ENCODE peak calls at places on chromosomes 7 and 10, in eight cellular contexts. O is HepG2, J is Panc1, I is HCT116, N is upper lobe of left lung, D is K562, Q is GM12878, C is GM23338. T is an unnamed sample.

GRCh38 chr7:28790467-28790866 is 167.7 kb downstream of the TRIL start:
- ATAC-seq in C (no peak), Q (no peak), N (peak; percentile 54), I (no peak), J (no peak), O (no peak), D (no peak), T (no peak)

GRCh38 chr7:157086508-157087187 is 52.1 kb upstream of the UBE3C start:
- ATAC-seq in D (no peak), C (no peak), N (no peak), Q (no peak), I (no peak), O (no peak), J (no peak), T (no peak)

GRCh38 chr10:30855131-30855530 is 176.5 kb downstream of the ZNF438 start:
- ATAC-seq in N (no peak), C (no peak), D (no peak), J (no peak), O (no peak), Q (no peak), I (no peak), T (no peak)

GRCh38 chr10:125132331-125132730 is 28.0 kb downstream of the CTBP2 start:
- ATAC-seq in Q (no peak), O (no peak), I (no peak), N (no peak), D (no peak), J (no peak), C (peak; percentile 3), T (no peak)

GRCh38 chr10:95459446-95459845 is 101.7 kb downstream of the SORBS1 start:
- ATAC-seq in N (peak; percentile 53), J (no peak), D (no peak), I (no peak), Q (no peak), O (peak; percentile 31), C (peak; percentile 51), T (peak; percentile 29)

GRCh38 chr7:319267-319661 is 29.3 kb downstream of the FOXL3 start:
- ATAC-seq in J (no peak), O (peak; percentile 39), Q (no peak), I (no peak), N (no peak), D (no peak), C (no peak), T (no peak)

GRCh38 chr7:87474533-87475358 is 734 bp downstream of the ABCB4 start:
- ATAC-seq in D (no peak), O (peak; percentile 16), I (no peak), Q (peak; percentile 80), N (peak; percentile 68), J (no peak), C (no peak), T (peak; percentile 29)

GRCh38 chr7:66304536-66304935 is 99.4 kb downstream of the TPST1 start:
- ATAC-seq in D (no peak), O (no peak), J (no peak), C (no peak), N (no peak), Q (no peak), I (no peak), T (no peak)

GRCh38 chr7:105685099-105685609 is 103.9 kb upstream of the EFCAB10 start:
- ATAC-seq in O (no peak), J (no peak), Q (no peak), N (no peak), D (no peak), I (no peak), C (no peak), T (no peak)

GRCh38 chr10:124546957-124547650 is 85.5 kb downstream of the LHPP start:
- ATAC-seq in O (no peak), J (no peak), Q (no peak), I (no peak), C (no peak), N (no peak), D (peak; percentile 66), T (no peak)

GRCh38 chr7:36147361-36147760 is 5.7 kb upstream of the EEPD1 start:
- ATAC-seq in I (no peak), J (no peak), Q (no peak), O (no peak), C (no peak), D (no peak), N (no peak), T (no peak)

GRCh38 chr10:29859521-29860130 is 199.8 kb downstream of the JCAD start:
- ATAC-seq in I (no peak), J (no peak), Q (no peak), N (no peak), D (no peak), C (no peak), O (no peak), T (no peak)

GRCh38 chr10:47257396-47258120 is 42.4 kb upstream of the GDF10 start:
- ATAC-seq in I (no peak), D (no peak), C (no peak), Q (peak; percentile 53), O (no peak), N (peak; percentile 37), J (no peak), T (no peak)

GRCh38 chr7:100679927-100680588 is 6.5 kb downstream of the GNB2 start:
- ATAC-seq in I (no peak), C (no peak), J (peak; percentile 31), N (peak; percentile 68), D (peak; percentile 13), Q (no peak), O (no peak), T (peak; percentile 65)

GRCh38 chr7:155858521-155859061 is 46.3 kb upstream of the SHH start:
- ATAC-seq in O (no peak), C (no peak), N (no peak), J (peak; percentile 68), D (no peak), I (peak; percentile 35), Q (no peak), T (no peak)

GRCh38 chr7:2431260-2431867 is 28.0 kb downstream of the CHST12 start:
- ATAC-seq in N (peak; percentile 48), Q (peak; percentile 65), I (peak; percentile 92), D (peak; percentile 82), C (peak; percentile 93), O (peak; percentile 92), J (no peak), T (no peak)

GRCh38 chr10:62056660-62057059 is 155.2 kb downstream of the ARID5B start:
- ATAC-seq in C (no peak), Q (no peak), O (no peak), N (no peak), D (no peak), J (no peak), I (no peak), T (no peak)
- H3K27me3 ChIP-seq in C (no peaks in the 10 kb centered on the region), Q (no peaks in the 10 kb centered on the region), O (no peaks in the 10 kb centered on the region), N (no peaks in the 10 kb centered on the region), D (no peaks in the 10 kb centered on the region), J (no peaks in the 10 kb centered on the region), I (no peaks in the 10 kb centered on the region), T (no peaks in the 10 kb centered on the region)

DNA sequence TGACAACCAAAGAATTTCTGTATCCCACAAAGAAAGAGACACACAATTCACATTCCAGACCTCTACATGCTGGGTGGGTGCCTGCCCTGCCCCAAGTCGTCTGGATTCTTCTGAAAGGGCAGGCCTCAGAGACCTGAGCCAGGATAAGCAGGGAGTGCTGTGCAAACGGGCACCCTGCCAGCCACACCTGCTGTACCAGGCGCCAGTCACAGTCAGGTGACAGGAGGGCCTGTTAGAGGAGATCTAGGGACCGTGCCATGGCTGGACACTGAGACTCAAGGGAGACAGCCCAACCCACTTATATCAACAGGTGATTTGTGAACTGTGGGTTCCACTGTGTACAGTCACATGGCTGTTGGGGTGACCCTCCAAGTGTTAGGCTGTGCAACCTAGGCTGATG is 103.1 kb upstream of the AFAP1L2 start:
- ATAC-seq in I (peak; percentile 82), C (peak; percentile 51), J (no peak), N (peak; percentile 54), Q (no peak), O (no peak), D (no peak), T (no peak)
- TF ChIP-seq POLR2AphosphoS5 in I (no peak), C (no peak), J (no peak), N (peak; percentile 67), Q (no peak), O (no peak), D (no peak), T (no peak)

GRCh38 chr10:35691522-35692236 is 49.6 kb upstream of the FZD8 start:
- ATAC-seq in D (no peak), Q (no peak), O (no peak), N (no peak), C (peak; percentile 70), J (no peak), I (no peak), T (no peak)
- H3K27me3 ChIP-seq in D (peaks cover 14% of the 10 kb centered on the region), Q (no peaks in the 10 kb centered on the region), O (peaks cover 21% of the 10 kb centered on the region), N (no peaks in the 10 kb centered on the region), C (no peaks in the 10 kb centered on the region), J (no peaks in the 10 kb centered on the region), I (peaks cover 21% of the 10 kb centered on the region), T (peaks cover 16% of the 10 kb centered on the region)

GRCh38 chr10:24255907-24256306 is 47.0 kb downstream of the KIAA1217 start:
- ATAC-seq in Q (no peak), O (no peak), C (no peak), I (no peak), N (no peak), D (no peak), J (no peak), T (no peak)
- TF ChIP-seq POLR2AphosphoS5 in Q (no peak), O (no peak), C (no peak), I (no peak), N (no peak), D (no peak), J (no peak), T (no peak)

DNA sequence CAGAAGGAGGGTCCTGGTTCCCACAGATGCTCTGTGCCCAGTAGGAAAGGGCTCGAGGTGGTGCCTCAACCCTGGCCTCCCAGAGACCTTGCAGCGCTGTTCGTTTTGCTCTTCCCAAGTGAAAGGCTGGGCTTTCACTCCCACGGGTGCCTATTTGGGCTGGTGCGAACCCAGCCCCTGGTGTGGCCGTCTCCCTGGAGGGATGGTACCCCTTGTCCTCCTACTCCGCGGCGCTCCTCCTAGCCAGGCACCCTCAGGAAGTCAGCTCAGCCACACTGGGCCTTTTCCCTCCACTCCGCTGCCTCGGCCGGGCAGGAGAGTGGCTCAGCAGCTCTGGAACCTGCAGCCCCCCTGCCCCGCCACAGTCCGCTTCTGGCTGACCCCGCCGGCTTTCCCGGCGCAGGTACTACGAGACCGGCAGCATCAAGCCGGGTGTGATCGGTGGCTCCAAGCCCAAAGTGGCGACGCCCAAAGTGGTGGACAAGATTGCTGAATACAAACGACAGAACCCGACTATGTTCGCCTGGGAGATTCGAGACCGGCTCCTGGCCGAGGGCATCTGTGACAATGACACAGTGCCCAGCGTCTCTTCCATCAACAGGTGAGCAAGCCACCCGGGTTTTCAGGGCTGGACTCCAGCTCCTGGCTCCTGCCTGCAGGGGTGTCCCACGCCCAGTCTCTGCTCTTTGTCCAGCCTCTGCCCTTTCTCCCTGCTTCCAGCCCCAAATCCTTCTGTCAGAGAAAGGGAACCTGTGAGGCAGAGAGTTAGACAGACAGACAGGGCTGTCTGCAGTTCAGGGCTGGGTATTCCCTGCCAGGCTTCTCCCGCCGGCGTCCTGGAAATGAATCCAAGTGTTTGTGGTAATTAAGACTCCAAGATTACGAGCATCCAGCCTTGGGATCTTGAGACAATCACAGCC is 5.2 kb downstream of the PAX2 start:
- ATAC-seq in D (no peak), C (no peak), I (no peak), Q (no peak), J (no peak), O (no peak), N (no peak), T (no peak)
- H3K27me3 ChIP-seq in D (peaks cover 28% of the 10 kb centered on the region), C (peaks cover 100% of the 10 kb centered on the region), I (peaks cover 4% of the 10 kb centered on the region), Q (peaks cover 32% of the 10 kb centered on the region), J (no peaks in the 10 kb centered on the region), O (peaks cover 99% of the 10 kb centered on the region), N (peaks cover 60% of the 10 kb centered on the region), T (peaks cover 100% of the 10 kb centered on the region)

GRCh38 chr7:56023500-56023899 is 27.7 kb downstream of the PSPH start:
- ATAC-seq in C (no peak), D (no peak), J (no peak), I (no peak), Q (no peak), N (no peak), O (no peak), T (no peak)

GRCh38 chr7:56019501-56019900 is 31.7 kb downstream of the PSPH start:
- ATAC-seq in N (no peak), D (no peak), Q (no peak), J (peak; percentile 45), C (no peak), I (no peak), O (no peak), T (peak; percentile 25)
- TF ChIP-seq POLR2AphosphoS5 in N (no peak), D (no peak), Q (no peak), J (no peak), C (no peak), I (no peak), O (no peak), T (no peak)